ENCODE peak calls at places on chromosomes 5 and 9, in four cellular contexts. One of them, this sample, is unnamed.
A peak's percentile ranks its signal among the peaks of the same experiment; 100 is the strongest.

GRCh38 chr5:107487056-107487461 is 183.7 kb downstream of the EFNA5 start:
- DNase-seq in A549: no peak
- DNase-seq in astrocyte: no peak
- DNase-seq in heart left ventricle: no peak
- DNase-seq in this sample: no peak

GRCh38 chr9:125559194-125559593 is 147.8 kb downstream of the MAPKAP1 start:
- DNase-seq in A549: no peak
- DNase-seq in astrocyte: no peak
- DNase-seq in heart left ventricle: no peak
- DNase-seq in this sample: no peak

GRCh38 chr5:175059687-175060194 is 335.4 kb downstream of the MSX2 start:
- DNase-seq in A549: peak; percentile 58
- DNase-seq in astrocyte: peak; percentile 58
- DNase-seq in heart left ventricle: no peak
- DNase-seq in this sample: no peak

GRCh38 chr9:125949247-125949646 is 202.1 kb downstream of the PBX3 start:
- DNase-seq in A549: no peak
- DNase-seq in astrocyte: no peak
- DNase-seq in heart left ventricle: no peak
- DNase-seq in this sample: peak; percentile 34

GRCh38 chr5:116303340-116303739 is 218.5 kb downstream of the COMMD10 start:
- DNase-seq in A549: no peak
- DNase-seq in astrocyte: no peak
- DNase-seq in heart left ventricle: no peak
- DNase-seq in this sample: no peak

GRCh38 chr5:103375863-103376591 is 117.5 kb downstream of the MACIR start:
- DNase-seq in A549: no peak
- DNase-seq in astrocyte: no peak
- DNase-seq in heart left ventricle: no peak
- DNase-seq in this sample: no peak

GRCh38 chr5:124234022-124234899 is 512.2 kb downstream of the ZNF608 start:
- DNase-seq in A549: no peak
- DNase-seq in astrocyte: peak; percentile 12
- DNase-seq in heart left ventricle: no peak
- DNase-seq in this sample: no peak

GRCh38 chr5:109016300-109016699 is 268.6 kb downstream of the FER start:
- DNase-seq in A549: no peak
- DNase-seq in astrocyte: peak; percentile 10
- DNase-seq in heart left ventricle: no peak
- DNase-seq in this sample: no peak

GRCh38 chr9:129172816-129173215 is 5.2 kb downstream of the IER5L start:
- DNase-seq in A549: no peak
- DNase-seq in astrocyte: no peak
- DNase-seq in heart left ventricle: no peak
- DNase-seq in this sample: no peak

GRCh38 chr5:90747693-90748092 is 189.1 kb downstream of the ADGRV1 start:
- DNase-seq in A549: no peak
- DNase-seq in astrocyte: no peak
- DNase-seq in heart left ventricle: no peak
- DNase-seq in this sample: peak; percentile 10

GRCh38 chr9:123397975-123398374 is 42.0 kb downstream of the CRB2 start:
- DNase-seq in A549: no peak
- DNase-seq in astrocyte: no peak
- DNase-seq in heart left ventricle: no peak
- DNase-seq in this sample: no peak

GRCh38 chr9:137256362-137256761 is 1.2 kb downstream of the NELFB start:
- DNase-seq in A549: no peak
- DNase-seq in astrocyte: no peak
- DNase-seq in heart left ventricle: peak; percentile 59
- DNase-seq in this sample: no peak
- H3K4me3 ChIP-seq in A549: peak overlapping the region; percentile 93
- H3K4me3 ChIP-seq in astrocyte: peak overlapping the region; percentile 97
- H3K4me3 ChIP-seq in heart left ventricle: no peak overlapping the region
- H3K4me3 ChIP-seq in this sample: peak overlapping the region; percentile 89

DNA sequence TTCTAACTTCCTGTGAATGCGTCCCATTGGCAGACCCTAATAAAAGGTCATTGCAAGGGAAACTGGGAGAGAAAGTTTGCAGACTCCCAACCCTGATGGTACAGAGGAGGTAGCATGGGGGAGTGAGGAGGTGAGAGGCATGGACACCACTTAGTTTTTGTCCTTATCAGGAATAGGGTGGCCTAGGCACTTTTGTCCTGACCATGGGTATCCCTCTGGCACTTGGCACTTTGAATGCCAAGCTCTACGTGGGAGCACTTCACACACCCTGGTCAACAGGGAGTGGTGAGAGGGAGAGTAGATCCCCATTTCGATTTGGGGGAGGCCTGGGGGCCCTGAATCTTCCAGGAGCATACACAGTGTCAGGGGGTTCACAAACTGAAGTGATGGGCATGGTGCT is 75.6 kb upstream of the SH3PXD2B start:
- DNase-seq in A549: no peak
- DNase-seq in astrocyte: no peak
- DNase-seq in heart left ventricle: no peak
- DNase-seq in this sample: no peak
- H3K4me3 ChIP-seq in A549: no peak overlapping the region
- H3K4me3 ChIP-seq in astrocyte: no peak overlapping the region
- H3K4me3 ChIP-seq in heart left ventricle: no peak overlapping the region
- H3K4me3 ChIP-seq in this sample: no peak overlapping the region

DNA sequence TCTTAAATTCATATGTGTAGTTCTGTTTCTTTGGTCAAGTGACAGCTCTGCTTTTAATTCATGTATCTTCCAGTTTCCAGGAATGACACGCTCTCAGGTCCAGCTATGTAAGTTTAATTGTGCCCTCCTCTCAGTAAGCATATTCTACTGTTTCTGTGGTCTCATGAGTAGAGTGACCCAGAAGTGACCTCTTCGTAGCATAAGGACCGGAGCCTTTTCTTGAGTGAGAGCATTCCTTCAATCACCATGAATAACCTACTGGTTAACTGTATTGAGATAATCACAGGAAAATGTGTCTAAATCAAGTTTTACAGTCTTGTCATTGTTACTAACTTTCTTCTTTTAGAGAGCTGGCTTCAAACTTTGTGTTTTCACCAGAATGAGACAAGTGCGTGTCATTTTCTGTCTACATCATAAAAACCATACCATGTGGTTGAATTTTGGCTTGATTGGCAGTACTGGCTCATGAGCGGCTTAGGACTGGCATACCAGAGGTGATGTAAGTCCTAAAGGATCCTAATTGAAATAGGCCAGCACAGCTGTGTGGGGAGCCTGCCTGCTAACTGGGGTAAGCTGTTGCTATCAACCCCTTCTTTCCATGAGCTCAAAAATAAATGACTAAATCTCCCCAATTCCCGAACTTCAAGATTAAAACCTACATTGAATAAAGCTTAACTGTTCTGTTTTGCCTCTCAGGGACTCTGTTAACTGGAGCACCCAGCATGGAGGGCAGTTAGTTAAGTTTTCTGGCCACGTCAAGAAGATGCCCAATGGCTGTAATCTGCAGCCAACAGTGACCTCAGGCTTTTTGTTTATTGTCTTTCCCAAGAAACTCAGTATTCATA is 4.8 kb downstream of the ADAMTSL1 start:
- DNase-seq in A549: no peak
- DNase-seq in astrocyte: peak; percentile 94
- DNase-seq in heart left ventricle: no peak
- DNase-seq in this sample: no peak
- H3K4me3 ChIP-seq in A549: no peak overlapping the region
- H3K4me3 ChIP-seq in astrocyte: no peak overlapping the region
- H3K4me3 ChIP-seq in heart left ventricle: no peak overlapping the region
- H3K4me3 ChIP-seq in this sample: no peak overlapping the region

GRCh38 chr9:31389075-31389474 is 995.4 kb upstream of the ACO1 start:
- DNase-seq in A549: no peak
- DNase-seq in astrocyte: no peak
- DNase-seq in heart left ventricle: no peak
- DNase-seq in this sample: no peak
- H3K4me3 ChIP-seq in A549: no peak overlapping the region
- H3K4me3 ChIP-seq in astrocyte: no peak overlapping the region
- H3K4me3 ChIP-seq in heart left ventricle: no peak overlapping the region
- H3K4me3 ChIP-seq in this sample: no peak overlapping the region

DNA sequence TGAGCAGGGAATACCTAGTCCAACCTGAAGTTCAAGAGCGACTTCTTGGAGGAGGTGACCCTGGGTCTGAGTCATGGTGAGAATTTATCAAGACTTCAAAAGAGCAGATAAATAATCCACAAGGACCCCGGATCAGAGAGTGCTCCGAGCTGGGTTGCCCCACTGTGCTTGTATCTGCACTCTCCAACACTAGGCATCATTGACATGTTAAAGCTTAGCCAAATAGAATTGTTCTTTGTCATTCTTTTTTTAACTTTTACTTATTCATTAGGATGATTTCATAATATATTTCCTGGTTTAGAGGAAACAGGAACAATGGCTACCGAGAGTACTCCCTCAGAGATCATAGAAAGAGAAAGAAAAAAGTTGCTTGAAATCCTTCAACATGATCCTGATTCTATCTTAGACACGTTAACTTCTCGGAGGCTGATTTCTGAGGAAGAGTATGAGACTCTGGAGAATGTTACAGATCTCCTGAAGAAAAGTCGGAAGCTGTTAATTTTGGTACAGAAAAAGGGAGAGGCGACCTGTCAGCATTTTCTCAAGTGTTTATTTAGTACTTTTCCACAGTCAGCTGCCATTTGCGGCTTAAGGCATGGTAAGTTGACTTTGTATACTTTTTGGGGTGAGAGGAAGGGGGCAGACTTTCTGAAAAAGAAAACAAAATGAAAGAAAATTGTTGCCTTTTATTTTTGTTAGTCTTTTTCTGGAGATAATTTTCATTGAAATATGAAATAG is at the start of gene CARD6:
- DNase-seq in A549: peak; percentile 62
- DNase-seq in astrocyte: no peak
- DNase-seq in heart left ventricle: no peak
- DNase-seq in this sample: no peak
- H3K4me3 ChIP-seq in A549: peak within 1 kb of the TSS; percentile 51
- H3K4me3 ChIP-seq in astrocyte: peak within 1 kb of the TSS; percentile 48
- H3K4me3 ChIP-seq in heart left ventricle: peak within 1 kb of the TSS; percentile 15
- H3K4me3 ChIP-seq in this sample: peak within 1 kb of the TSS; percentile 5

GRCh38 chr5:150152636-150153462 is 2.8 kb downstream of the PDGFRB start:
- DNase-seq in A549: no peak
- DNase-seq in astrocyte: no peak
- DNase-seq in heart left ventricle: no peak
- DNase-seq in this sample: no peak
- H3K4me3 ChIP-seq in A549: no peak overlapping the region
- H3K4me3 ChIP-seq in astrocyte: peak overlapping the region; percentile 68
- H3K4me3 ChIP-seq in heart left ventricle: peak overlapping the region; percentile 12
- H3K4me3 ChIP-seq in this sample: peak overlapping the region; percentile 79

This sample was measured in retinal pigment epithelial cell.